ENCODE peak calls at places on chromosomes 2 and 18, in ten cellular contexts. O is IMR-90, X is amygdala, T is left cardiac atrium, P is MG63, I is A549, A is NCI-H1694, F is NCI-H2081 treated with DMSO at 0.1 percent for 48 hours, Q is suprapubic skin, H is NCI-H226. K is an unnamed sample.

GRCh38 chr18:9613550-9614400 is 584 bp downstream of the PPP4R1 start:
- DNase-seq in P (peak; percentile 63), T (peak; percentile 76), F (no peak), Q (peak; percentile 85), H (peak; percentile 64), O (peak; percentile 27), X (peak; percentile 42), A (no peak), I (no peak), K (peak; percentile 85)

GRCh38 chr18:10234912-10235439 is 219.5 kb upstream of the APCDD1 start:
- DNase-seq in H (peak; percentile 55), T (no peak), O (peak; percentile 85), P (peak; percentile 38), X (no peak), A (no peak), F (no peak), Q (no peak), I (no peak), K (no peak)

GRCh38 chr2:241978670-241979069 is 109.1 kb downstream of the RTP5 start:
- DNase-seq in O (no peak), X (no peak), H (no peak), I (no peak), Q (no peak), A (no peak), T (no peak), F (no peak), P (no peak), K (no peak)

GRCh38 chr2:133523406-133523805 is 44.9 kb downstream of the NCKAP5 start:
- DNase-seq in A (no peak), F (no peak), P (no peak), T (no peak), I (no peak), X (no peak), Q (no peak), H (no peak), O (peak; percentile 70), K (no peak)

GRCh38 chr2:42195559-42195958 is 26.4 kb downstream of the EML4 start:
- DNase-seq in I (peak; percentile 45), A (no peak), Q (no peak), F (no peak), T (no peak), O (peak; percentile 86), H (peak; percentile 50), P (no peak), X (no peak), K (no peak)

GRCh38 chr18:59908790-59909189 is 9.0 kb downstream of the PMAIP1 start:
- DNase-seq in A (no peak), O (peak; percentile 52), X (no peak), H (no peak), F (no peak), P (no peak), I (no peak), T (no peak), Q (no peak), K (no peak)

GRCh38 chr2:47226124-47227040 is 71.3 kb upstream of the STPG4 start:
- DNase-seq in X (no peak), O (peak; percentile 51), A (peak; percentile 68), T (no peak), Q (no peak), I (no peak), F (peak; percentile 96), P (no peak), H (no peak), K (no peak)

GRCh38 chr18:23945416-23946079 is 69.0 kb upstream of the TTC39C start:
- DNase-seq in Q (no peak), I (no peak), O (no peak), H (no peak), F (no peak), A (no peak), T (no peak), X (no peak), P (no peak), K (no peak)

GRCh38 chr18:9474103-9474982 is 970 bp upstream of the RALBP1 start:
- DNase-seq in X (no peak), T (peak; percentile 89), P (peak; percentile 81), A (peak; percentile 27), I (peak; percentile 52), H (peak; percentile 79), Q (no peak), F (no peak), O (peak; percentile 73), K (no peak)

GRCh38 chr2:204615456-204615855 is 70.2 kb downstream of the PARD3B start:
- DNase-seq in A (no peak), F (no peak), P (no peak), Q (no peak), O (no peak), I (no peak), T (no peak), H (no peak), X (no peak), K (no peak)

GRCh38 chr2:235506291-235506996 is 12.6 kb downstream of the AGAP1 start:
- DNase-seq in I (peak; percentile 40), T (no peak), O (no peak), F (no peak), X (no peak), A (no peak), H (no peak), Q (no peak), P (no peak), K (no peak)

GRCh38 chr2:96916156-96917007 is 46.5 kb upstream of the SEMA4C start:
- DNase-seq in X (no peak), O (no peak), T (no peak), P (no peak), F (no peak), I (no peak), Q (no peak), A (no peak), H (no peak), K (peak; percentile 37)

K was measured in Right ventricle myocardium inferior.